ENCODE peak calls at places on chromosome 12, in nine cellular contexts. Q is left lung, D is heart left ventricle, P is psoas muscle, H is BE2C, U is cardiac muscle cell, X is mammary epithelial cell, R is keratinocyte, J is stomach. V is an unnamed sample.

GRCh38 chr12:9221476-9221875 is 13.3 kb upstream of the PZP start:
- DNase-seq in Q (no peak), D (no peak), R (peak; percentile 19), U (no peak), X (peak; percentile 79), P (no peak), J (no peak), H (no peak), V (no peak)

GRCh38 chr12:8648598-8649205 is 13.9 kb downstream of the MFAP5 start:
- DNase-seq in X (no peak), Q (no peak), U (no peak), H (no peak), J (no peak), R (no peak), P (no peak), D (no peak), V (no peak)

GRCh38 chr12:466039-466438 is 6.3 kb downstream of the B4GALNT3 start:
- DNase-seq in Q (peak; percentile 53), R (no peak), X (no peak), P (no peak), H (no peak), U (peak; percentile 73), J (peak; percentile 81), D (no peak), V (peak; percentile 79)

GRCh38 chr12:2169964-2170363 is 117.2 kb downstream of the CACNA1C start:
- DNase-seq in R (no peak), X (no peak), D (no peak), U (no peak), H (no peak), Q (no peak), P (no peak), J (no peak), V (no peak)

GRCh38 chr12:101891462-101891971 is 14.1 kb downstream of the DRAM1 start:
- DNase-seq in X (peak; percentile 54), U (no peak), D (no peak), R (no peak), H (no peak), Q (peak; percentile 84), P (no peak), J (peak; percentile 71), V (no peak)

GRCh38 chr12:122362758-122363157 is 59.7 kb downstream of the CLIP1 start:
- DNase-seq in X (no peak), Q (no peak), R (no peak), D (no peak), P (no peak), J (no peak), H (no peak), U (no peak), V (no peak)

GRCh38 chr12:25585021-25585523 is 32.0 kb upstream of the LMNTD1 start:
- DNase-seq in D (no peak), J (no peak), P (no peak), U (no peak), X (peak; percentile 89), Q (no peak), R (peak; percentile 2), H (no peak), V (no peak)

GRCh38 chr12:24360907-24361306 is 411.4 kb upstream of the SOX5 start:
- DNase-seq in D (no peak), J (no peak), X (no peak), Q (no peak), R (no peak), P (no peak), H (no peak), U (no peak), V (no peak)

GRCh38 chr12:12521923-12522322 is 40.7 kb downstream of the DUSP16 start:
- DNase-seq in Q (no peak), P (no peak), H (no peak), D (no peak), U (no peak), R (no peak), X (no peak), J (no peak), V (no peak)

GRCh38 chr12:38124247-38125012 is 192.1 kb upstream of the ALG10B start:
- DNase-seq in X (no peak), R (no peak), U (no peak), J (peak; percentile 56), P (no peak), D (no peak), H (no peak), Q (no peak), V (no peak)

GRCh38 chr12:104201238-104202001 is 14.2 kb upstream of the TXNRD1 start:
- DNase-seq in J (peak; percentile 41), D (peak; percentile 14), H (peak; percentile 37), R (no peak), Q (no peak), U (peak; percentile 63), X (peak; percentile 41), P (no peak), V (no peak)

GRCh38 chr12:117061555-117062079 is 37.6 kb downstream of the TESC start:
- DNase-seq in Q (no peak), R (no peak), D (no peak), P (no peak), X (no peak), H (no peak), J (no peak), U (no peak), V (no peak)

GRCh38 chr12:388547-389137 is 478 bp downstream of the KDM5A start:
- DNase-seq in Q (peak; percentile 47), H (peak; percentile 23), D (no peak), P (peak; percentile 34), X (peak; percentile 39), U (peak; percentile 20), R (no peak), J (no peak), V (no peak)

GRCh38 chr12:124478416-124478815 is 89.0 kb downstream of the NCOR2 start:
- DNase-seq in R (no peak), P (no peak), X (no peak), D (no peak), H (no peak), Q (no peak), J (no peak), U (no peak), V (no peak)

GRCh38 chr12:18375583-18375982 is 114.3 kb downstream of the PIK3C2G start:
- DNase-seq in J (no peak), X (no peak), D (no peak), Q (no peak), H (no peak), P (no peak), R (no peak), U (no peak), V (no peak)

GRCh38 chr12:52175411-52176350 is 16.1 kb downstream of the KRT80 start:
- DNase-seq in J (no peak), Q (no peak), P (no peak), X (peak; percentile 78), H (no peak), R (no peak), U (no peak), D (no peak), V (no peak)

GRCh38 chr12:56631790-56632700 is 1.9 kb upstream of the BAZ2A start:
- DNase-seq in Q (peak; percentile 82), R (no peak), P (peak; percentile 74), X (peak; percentile 30), J (peak; percentile 82), D (peak; percentile 79), H (peak; percentile 75), U (peak; percentile 80), V (peak; percentile 92)

GRCh38 chr12:75553398-75553797 is 42.0 kb upstream of the KRR1 start:
- DNase-seq in U (peak; percentile 82), J (no peak), X (no peak), Q (no peak), H (no peak), R (no peak), D (no peak), P (no peak), V (no peak)

GRCh38 chr12:55416961-55417360 is 9.1 kb upstream of the OR6C76 start:
- DNase-seq in X (no peak), P (no peak), U (no peak), J (no peak), Q (no peak), D (no peak), R (no peak), H (no peak), V (no peak)

GRCh38 chr12:53849113-53849512 is 89.5 kb upstream of the HOXC13 start:
- DNase-seq in D (no peak), Q (no peak), J (no peak), R (no peak), H (no peak), X (no peak), U (no peak), P (no peak), V (no peak)

GRCh38 chr12:9064201-9064814 is 51.4 kb downstream of the A2M start:
- DNase-seq in H (peak; percentile 35), R (no peak), X (peak; percentile 62), P (peak; percentile 60), J (peak; percentile 72), D (peak; percentile 59), U (peak; percentile 83), Q (peak; percentile 63), V (peak; percentile 86)

GRCh38 chr12:116610971-116611541 is 51.9 kb downstream of the MAP1LC3B2 start:
- DNase-seq in Q (no peak), U (no peak), H (no peak), D (no peak), J (no peak), R (no peak), P (no peak), X (no peak), V (peak; percentile 62)

GRCh38 chr12:21328578-21328977 is 6.1 kb downstream of the SLCO1A2 start:
- DNase-seq in J (no peak), P (no peak), U (no peak), D (no peak), Q (no peak), H (no peak), X (no peak), R (no peak), V (no peak)
- H3K9me3 ChIP-seq in J (peaks cover 25% of the 10 kb centered on the region), P (no peaks in the 10 kb centered on the region), U (no peaks in the 10 kb centered on the region), D (no peaks in the 10 kb centered on the region), Q (peaks cover 60% of the 10 kb centered on the region), H (no peaks in the 10 kb centered on the region), X (no peaks in the 10 kb centered on the region), R (peaks cover 2% of the 10 kb centered on the region), V (peaks cover 10% of the 10 kb centered on the region)

DNA sequence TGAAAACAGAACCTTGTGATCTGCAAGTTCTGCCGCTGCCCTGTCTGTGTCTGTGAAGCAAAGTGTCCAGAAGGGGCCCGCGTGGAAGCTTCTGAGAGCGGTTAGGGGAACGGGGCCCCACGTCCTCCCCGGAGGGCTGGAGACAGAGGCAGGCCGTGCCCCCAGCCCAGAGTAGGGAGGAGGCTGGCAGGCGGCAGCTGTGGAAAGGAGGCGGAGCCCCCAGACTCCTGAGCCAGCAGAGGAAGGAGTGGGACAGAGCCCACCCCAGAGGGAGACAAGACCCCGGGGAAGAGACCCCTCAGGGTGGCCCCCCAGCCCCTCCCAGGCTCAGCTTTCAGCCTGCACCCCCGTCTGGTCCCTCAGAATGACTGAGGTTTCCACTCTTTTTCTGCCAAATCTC is 49.0 kb downstream of the GALNT9 start:
- DNase-seq in P (peak; percentile 4), Q (no peak), R (no peak), D (no peak), J (no peak), U (no peak), X (no peak), H (no peak), V (no peak)
- H3K4me1 ChIP-seq in P (no peaks in the 10 kb centered on the region), Q (no peaks in the 10 kb centered on the region), R (peaks cover 15% of the 10 kb centered on the region), D (no peaks in the 10 kb centered on the region), J (peaks cover 8% of the 10 kb centered on the region), U (no peaks in the 10 kb centered on the region), X (peaks cover 11% of the 10 kb centered on the region), H (no peaks in the 10 kb centered on the region), V (no peaks in the 10 kb centered on the region)

GRCh38 chr12:34203866-34204620 is 181.7 kb downstream of the ALG10 start:
- DNase-seq in D (no peak), J (no peak), H (no peak), P (no peak), X (no peak), R (no peak), U (no peak), Q (no peak), V (no peak)
- H3K9me3 ChIP-seq in D (no peaks in the 10 kb centered on the region), J (no peaks in the 10 kb centered on the region), H (no peaks in the 10 kb centered on the region), P (no peaks in the 10 kb centered on the region), X (peaks cover 30% of the 10 kb centered on the region), R (peaks cover 13% of the 10 kb centered on the region), U (no peaks in the 10 kb centered on the region), Q (peaks cover 3% of the 10 kb centered on the region), V (no peaks in the 10 kb centered on the region)

GRCh38 chr12:93702707-93703305 is 25.6 kb downstream of the CRADD start:
- DNase-seq in J (no peak), X (no peak), P (no peak), R (no peak), U (no peak), D (no peak), Q (no peak), H (no peak), V (no peak)
- H3K4me1 ChIP-seq in J (peaks cover 5% of the 10 kb centered on the region), X (peaks cover 8% of the 10 kb centered on the region), P (peaks cover 31% of the 10 kb centered on the region), R (peaks cover 28% of the 10 kb centered on the region), U (peaks cover 12% of the 10 kb centered on the region), D (peaks cover 89% of the 10 kb centered on the region), Q (peaks cover 5% of the 10 kb centered on the region), H (peaks cover 17% of the 10 kb centered on the region), V (peaks cover 20% of the 10 kb centered on the region)